ENCODE peak calls at places on chromosomes 11 and 22, in seven cellular contexts. G is MV-4-11, I is right atrium auricular region, D is KBM-7, A is NB4, W is heart left ventricle, Y is Calu3. Q is an unnamed sample.

GRCh38 chr11:73228268-73229134 is 10.4 kb downstream of the P2RY2 start:
- DNase-seq in G (no peak), I (no peak), D (no peak), A (no peak), W (no peak), Y (no peak), Q (no peak)

GRCh38 chr11:77710358-77710757 is 72.8 kb upstream of the CLNS1A start:
- DNase-seq in G (no peak), I (no peak), D (no peak), A (no peak), W (no peak), Y (no peak), Q (no peak)

GRCh38 chr11:64656797-64657196 is 65.8 kb downstream of the SLC22A12 start:
- DNase-seq in G (peak; percentile 10), I (no peak), D (no peak), A (peak; percentile 49), W (no peak), Y (no peak), Q (no peak)

GRCh38 chr11:1862588-1863351 is 9.9 kb downstream of the LSP1 start:
- DNase-seq in G (no peak), I (no peak), D (no peak), A (no peak), W (peak; percentile 50), Y (peak; percentile 32), Q (no peak)

GRCh38 chr11:104665631-104666030 is 232.6 kb downstream of the CASP12 start:
- DNase-seq in G (peak; percentile 96), I (no peak), D (peak; percentile 41), A (peak; percentile 88), W (no peak), Y (no peak), Q (no peak)

GRCh38 chr11:96147913-96148312 is 195.1 kb downstream of the MAML2 start:
- DNase-seq in G (no peak), I (no peak), D (no peak), A (no peak), W (no peak), Y (no peak), Q (no peak)

GRCh38 chr11:60987577-60988277 is 16.2 kb downstream of the CD6 start:
- DNase-seq in G (no peak), I (no peak), D (no peak), A (no peak), W (no peak), Y (no peak), Q (no peak)

GRCh38 chr11:35158371-35159081 is 19.6 kb downstream of the CD44 start:
- DNase-seq in G (no peak), I (peak; percentile 72), D (no peak), A (no peak), W (peak; percentile 35), Y (no peak), Q (no peak)

GRCh38 chr22:37331034-37331428 is 48.7 kb downstream of the CYTH4 start:
- DNase-seq in G (no peak), I (no peak), D (no peak), A (no peak), W (no peak), Y (peak; percentile 63), Q (peak; percentile 40)